ENCODE peak calls at places on chromosomes 7 and 10, in six cellular contexts. Y, Q, P, O, H and R are unnamed samples.

GRCh38 chr10:69456880-69457693 is 5.8 kb downstream of the TSPAN15 start:
- DNase-seq in Y (peak; percentile 79), H (no peak), P (no peak), O (no peak), Q (peak; percentile 37), R (peak; percentile 53)

GRCh38 chr10:9239298-9239697 is 1184.8 kb downstream of the GATA3 start:
- DNase-seq in O (no peak), H (no peak), P (no peak), Y (no peak), Q (peak; percentile 20), R (no peak)

GRCh38 chr10:102678842-102679289 is 34.6 kb downstream of the TRIM8 start:
- DNase-seq in Y (peak; percentile 92), P (peak; percentile 76), O (peak; percentile 77), H (peak; percentile 74), Q (no peak), R (peak; percentile 87)

GRCh38 chr7:36393826-36394225 is 4.2 kb downstream of the ANLN start:
- DNase-seq in Y (no peak), Q (no peak), P (no peak), O (no peak), H (no peak), R (no peak)

GRCh38 chr7:142961595-142961972 is 579 bp downstream of the KEL start:
- DNase-seq in Y (no peak), P (no peak), H (no peak), Q (no peak), O (no peak), R (no peak)

GRCh38 chr10:102628451-102628911 is 15.8 kb upstream of the TRIM8 start:
- DNase-seq in Y (no peak), H (no peak), P (peak; percentile 46), O (peak; percentile 85), Q (no peak), R (peak; percentile 80)

GRCh38 chr7:150466477-150466876 is 16.0 kb downstream of the GIMAP8 start:
- DNase-seq in Y (no peak), P (no peak), Q (no peak), O (no peak), H (no peak), R (no peak)

GRCh38 chr7:29386196-29386765 is 177.4 kb upstream of the PRR15 start:
- DNase-seq in O (no peak), H (no peak), P (no peak), Y (no peak), Q (no peak), R (no peak)

GRCh38 chr10:4170633-4171314 is 385.8 kb upstream of the KLF6 start:
- DNase-seq in P (no peak), H (no peak), O (no peak), Q (no peak), Y (no peak), R (no peak)

GRCh38 chr7:100419660-100420226 is 8.8 kb downstream of the ZCWPW1 start:
- DNase-seq in O (no peak), Y (no peak), P (no peak), H (no peak), Q (no peak), R (no peak)

GRCh38 chr10:86862786-86863185 is 94.6 kb downstream of the MMRN2 start:
- DNase-seq in Q (no peak), O (no peak), Y (no peak), H (no peak), P (no peak), R (no peak)

GRCh38 chr10:110681023-110681681 is 37.0 kb downstream of the RBM20 start:
- DNase-seq in P (no peak), Q (no peak), H (peak; percentile 81), Y (peak; percentile 87), O (no peak), R (no peak)

GRCh38 chr10:97407211-97407951 is 6.2 kb upstream of the RRP12 start:
- DNase-seq in Q (peak; percentile 58), Y (peak; percentile 84), O (peak; percentile 60), H (peak; percentile 93), P (peak; percentile 59), R (peak; percentile 79)

GRCh38 chr10:24415455-24416169 is 206.7 kb downstream of the KIAA1217 start:
- DNase-seq in Q (peak; percentile 58), Y (peak; percentile 29), O (peak; percentile 77), H (no peak), P (peak; percentile 90), R (peak; percentile 83)

DNA sequence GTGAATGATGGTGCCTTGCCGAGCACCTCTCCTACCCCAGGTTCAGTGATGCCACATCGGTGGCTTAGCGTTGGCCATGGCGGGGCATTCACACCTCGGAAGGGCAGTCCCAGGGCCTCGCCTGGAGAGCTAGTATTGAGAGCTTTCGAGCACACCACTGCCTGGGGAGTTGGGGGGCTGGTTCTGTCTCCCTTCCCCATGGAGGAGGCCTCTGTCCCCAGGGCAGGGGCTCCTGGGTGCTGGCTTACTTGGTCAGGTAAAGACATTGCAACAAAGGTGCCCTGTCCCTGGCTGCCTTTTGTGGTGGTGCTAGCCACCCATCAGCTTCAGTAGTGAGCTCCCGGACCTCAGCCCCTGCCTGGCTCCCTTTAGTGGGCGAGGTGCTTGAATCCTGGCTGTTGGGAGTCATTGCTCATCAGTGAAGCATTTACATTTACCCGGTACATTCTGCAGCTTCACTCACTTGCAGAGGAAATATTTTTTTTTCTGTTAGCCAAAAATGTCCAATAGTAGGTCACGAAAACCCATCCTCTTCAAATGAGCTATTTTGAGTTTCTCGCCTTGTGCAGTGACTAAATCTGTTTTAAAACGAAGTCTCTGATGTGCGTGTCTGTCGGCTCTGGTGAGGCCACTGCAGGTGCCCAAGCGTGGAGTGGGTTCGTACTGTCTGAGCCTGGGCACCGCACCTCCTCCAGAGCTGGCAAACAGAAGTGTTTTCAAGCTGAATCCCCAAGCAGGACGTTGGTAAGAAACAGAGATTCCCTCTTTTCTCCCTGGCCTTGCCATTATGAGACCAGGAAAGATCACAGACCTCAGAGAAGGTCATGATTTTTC is 95.5 kb downstream of the INPP5A start:
- DNase-seq in Q (peak; percentile 76), H (no peak), O (peak; percentile 21), Y (no peak), P (peak; percentile 25), R (peak; percentile 44)
- H3K4me1 ChIP-seq in Q (peaks cover 32% of the 10 kb centered on the region), H (peaks cover 3% of the 10 kb centered on the region), O (peaks cover 18% of the 10 kb centered on the region), Y (peaks cover 53% of the 10 kb centered on the region), P (peaks cover 17% of the 10 kb centered on the region), R (peaks cover 61% of the 10 kb centered on the region)

GRCh38 chr7:33048257-33048656 is 14.3 kb downstream of the NT5C3A start:
- DNase-seq in H (no peak), Y (no peak), O (no peak), P (no peak), Q (no peak), R (no peak)

GRCh38 chr7:33040803-33041516 is 21.6 kb downstream of the NT5C3A start:
- DNase-seq in P (no peak), Y (peak; percentile 20), O (peak; percentile 45), H (no peak), Q (no peak), R (no peak)

GRCh38 chr7:33043434-33043833 is 19.1 kb downstream of the NT5C3A start:
- DNase-seq in Y (peak; percentile 22), H (no peak), P (no peak), O (no peak), Q (no peak), R (no peak)

GRCh38 chr7:33044986-33045385 is 17.6 kb downstream of the NT5C3A start:
- DNase-seq in P (no peak), Y (no peak), H (no peak), O (no peak), Q (peak; percentile 49), R (no peak)

GRCh38 chr7:33043875-33044718 is 18.5 kb downstream of the NT5C3A start:
- DNase-seq in Y (no peak), Q (no peak), O (no peak), H (peak; percentile 60), P (no peak), R (no peak)
- TF ChIP-seq CTCF in Y (no peak), Q (peak; percentile 4), O (peak; percentile 31), H (peak; percentile 13), P (no peak), R (peak; percentile 17)

GRCh38 chr7:32891046-32891799 is at the start of gene KBTBD2:
- DNase-seq in H (peak; percentile 50), Y (peak; percentile 91), O (peak; percentile 87), Q (peak; percentile 72), P (peak; percentile 90), R (peak; percentile 93)

GRCh38 chr7:32890553-32891045 is 961 bp downstream of the KBTBD2 start:
- DNase-seq in H (no peak), Y (peak; percentile 54), P (no peak), O (peak; percentile 43), Q (peak; percentile 56), R (no peak)

GRCh38 chr7:32888505-32888904 is 3.1 kb downstream of the KBTBD2 start:
- DNase-seq in Y (no peak), P (no peak), H (no peak), O (no peak), Q (no peak), R (no peak)

GRCh38 chr7:32890010-32890552 is 1.5 kb downstream of the KBTBD2 start:
- DNase-seq in H (no peak), Q (peak; percentile 21), O (peak; percentile 24), Y (peak; percentile 54), P (no peak), R (no peak)

GRCh38 chr7:32887395-32887794 is 4.2 kb downstream of the KBTBD2 start:
- DNase-seq in P (no peak), H (no peak), Q (no peak), O (no peak), Y (no peak), R (no peak)
- H3K4me1 ChIP-seq in P (peaks cover 30% of the 10 kb centered on the region), H (peaks cover 42% of the 10 kb centered on the region), Q (peaks cover 10% of the 10 kb centered on the region), O (peaks cover 36% of the 10 kb centered on the region), Y (peaks cover 32% of the 10 kb centered on the region), R (peaks cover 63% of the 10 kb centered on the region)

GRCh38 chr7:107966701-107967100 is 36.3 kb downstream of the LAMB1 start:
- DNase-seq in H (no peak), P (no peak), Y (peak; percentile 74), Q (peak; percentile 94), O (no peak), R (no peak)
- TF ChIP-seq CTCF in H (no peak), P (no peak), Y (no peak), Q (peak; percentile 13), O (no peak), R (no peak)

DNA sequence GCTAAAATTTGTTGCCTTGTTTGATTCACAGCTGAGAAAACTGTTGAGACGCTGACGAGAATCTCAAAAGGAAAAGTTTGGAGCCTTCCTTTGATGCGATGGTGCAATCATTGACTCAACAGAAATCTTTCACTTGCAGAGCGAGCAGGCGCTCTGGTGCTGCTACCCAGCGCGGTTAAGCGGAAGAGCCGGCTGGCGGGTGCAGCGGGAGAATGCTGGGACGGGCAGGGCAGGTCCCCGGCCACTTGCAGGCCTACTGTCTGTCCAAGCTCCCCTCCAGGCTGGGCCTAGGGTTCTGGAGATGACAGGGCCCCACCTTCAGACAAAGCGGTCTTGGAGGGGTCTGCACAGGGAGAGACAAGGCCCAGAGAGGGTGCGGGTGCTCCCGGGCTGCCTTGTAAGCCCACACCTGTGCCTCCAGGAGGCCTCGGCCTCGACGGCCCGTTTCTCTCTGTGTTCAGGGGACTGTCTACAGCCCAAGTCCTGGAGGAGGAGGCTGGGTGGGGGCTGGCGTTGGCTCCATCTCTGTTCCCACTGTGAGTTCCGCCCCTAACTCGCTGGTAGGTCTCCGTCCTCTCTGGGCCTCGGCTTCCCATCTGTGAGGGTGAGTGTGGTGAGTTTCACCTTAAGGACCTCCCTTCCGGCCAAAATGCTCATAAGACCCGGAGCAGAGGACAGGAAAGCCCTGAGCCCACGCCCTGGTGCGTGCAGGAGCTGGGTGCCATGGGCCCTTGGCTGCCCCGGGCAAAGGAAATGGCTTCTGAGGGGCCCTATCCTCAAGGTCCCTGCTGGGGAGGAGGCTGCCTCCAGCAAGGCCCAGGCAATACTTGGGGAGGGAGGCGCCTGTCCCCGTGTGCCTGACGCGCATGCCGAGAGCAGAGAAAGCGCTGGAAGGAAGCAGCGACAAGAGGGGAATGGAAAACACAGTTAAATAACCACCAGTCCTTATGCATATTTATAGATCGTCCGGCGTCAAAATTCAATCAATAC is 276.7 kb downstream of the ELFN1 start:
- DNase-seq in H (no peak), O (no peak), Q (no peak), P (no peak), Y (no peak), R (no peak)
- H3K4me1 ChIP-seq in H (no peaks in the 10 kb centered on the region), O (no peaks in the 10 kb centered on the region), Q (peaks cover 2% of the 10 kb centered on the region), P (peaks cover 3% of the 10 kb centered on the region), Y (no peaks in the 10 kb centered on the region), R (peaks cover 9% of the 10 kb centered on the region)